ENCODE peak calls at places on chromosomes 16 and 17, in seven cellular contexts. A is A549, E is body of pancreas, W is esophagus muscularis mucosa, S is sigmoid colon, H is uterus, R is esophagus squamous epithelium. Z is an unnamed sample.

GRCh38 chr17:51000835-51001638 is 119.6 kb downstream of the SPAG9 start:
- DNase-seq in A (peak), E (no peak), W (no peak), S (no peak), H (no peak), R (no peak), Z (no peak)

GRCh38 chr17:41324180-41325075 is 8.9 kb upstream of the KRTAP17-1 start:
- DNase-seq in A (peak), E (no peak), W (no peak), S (no peak), H (no peak), R (no peak), Z (no peak)

GRCh38 chr17:65449495-65449894 is 112.0 kb downstream of the AXIN2 start:
- DNase-seq in A (no peak), E (no peak), W (no peak), S (no peak), H (no peak), R (no peak), Z (no peak)

GRCh38 chr17:4395111-4395478 is 28.6 kb upstream of the UBE2G1 start:
- DNase-seq in A (no peak), E (no peak), W (no peak), S (no peak), H (no peak), R (no peak), Z (no peak)

GRCh38 chr17:12519956-12520594 is 145.6 kb upstream of the MYOCD start:
- DNase-seq in A (no peak), E (no peak), W (no peak), S (no peak), H (no peak), R (no peak), Z (no peak)

GRCh38 chr16:79122343-79122742 is 478.2 kb downstream of the MAF start:
- DNase-seq in A (no peak), E (no peak), W (no peak), S (no peak), H (no peak), R (no peak), Z (no peak)

GRCh38 chr17:68909066-68909465 is 46.1 kb downstream of the ABCA8 start:
- DNase-seq in A (peak), E (peak), W (no peak), S (peak), H (peak), R (no peak), Z (peak)

GRCh38 chr17:20121359-20122235 is 112.4 kb downstream of the SPECC1 start:
- DNase-seq in A (peak), E (peak), W (no peak), S (no peak), H (peak), R (no peak), Z (peak)

GRCh38 chr16:49011807-49012345 is 269.8 kb downstream of the CBLN1 start:
- DNase-seq in A (no peak), E (no peak), W (no peak), S (no peak), H (no peak), R (no peak), Z (no peak)

GRCh38 chr17:57283203-57283971 is 27.1 kb downstream of the MSI2 start:
- DNase-seq in A (no peak), E (no peak), W (no peak), S (no peak), H (no peak), R (no peak), Z (no peak)

GRCh38 chr17:54537656-54538055 is 363.0 kb upstream of the TOM1L1 start:
- DNase-seq in A (no peak), E (no peak), W (no peak), S (no peak), H (no peak), R (no peak), Z (no peak)

GRCh38 chr17:61254894-61255293 is 144.7 kb upstream of the TBX2 start:
- DNase-seq in A (no peak), E (no peak), W (no peak), S (no peak), H (no peak), R (no peak), Z (no peak)

GRCh38 chr17:50642722-50643656 is 8.3 kb downstream of the ABCC3 start:
- DNase-seq in A (no peak), E (peak), W (no peak), S (no peak), H (no peak), R (no peak), Z (peak)

GRCh38 chr16:57284206-57284951 is at the start of gene PLLP:
- DNase-seq in A (peak), E (peak), W (no peak), S (peak), H (no peak), R (no peak), Z (no peak)

GRCh38 chr17:76707985-76708807 is 2.6 kb downstream of the MXRA7 start:
- DNase-seq in A (no peak), E (no peak), W (no peak), S (peak), H (no peak), R (no peak), Z (peak)

GRCh38 chr16:20637247-20637646 is 60.2 kb downstream of the ACSM1 start:
- DNase-seq in A (no peak), E (no peak), W (no peak), S (no peak), H (no peak), R (no peak), Z (no peak)

GRCh38 chr17:70776446-70776845 is 607.1 kb downstream of the KCNJ2 start:
- DNase-seq in A (no peak), E (no peak), W (no peak), S (no peak), H (no peak), R (no peak), Z (no peak)

GRCh38 chr17:8137645-8138342 is 13.9 kb upstream of the HES7 start:
- DNase-seq in A (no peak), E (no peak), W (no peak), S (peak), H (peak), R (no peak), Z (no peak)

GRCh38 chr17:27290916-27291598 is 2.9 kb upstream of the WSB1 start:
- DNase-seq in A (no peak), E (no peak), W (no peak), S (no peak), H (no peak), R (no peak), Z (no peak)

GRCh38 chr16:56617212-56618085 is 8.1 kb upstream of the MT1E start:
- DNase-seq in A (no peak), E (peak), W (no peak), S (peak), H (peak), R (no peak), Z (peak)

GRCh38 chr16:17299790-17300189 is 171.0 kb downstream of the XYLT1 start:
- DNase-seq in A (no peak), E (no peak), W (no peak), S (no peak), H (no peak), R (no peak), Z (no peak)

GRCh38 chr17:52027620-52028019 is 130.9 kb downstream of the CA10 start:
- DNase-seq in A (no peak), E (no peak), W (no peak), S (no peak), H (no peak), R (no peak), Z (no peak)

DNA sequence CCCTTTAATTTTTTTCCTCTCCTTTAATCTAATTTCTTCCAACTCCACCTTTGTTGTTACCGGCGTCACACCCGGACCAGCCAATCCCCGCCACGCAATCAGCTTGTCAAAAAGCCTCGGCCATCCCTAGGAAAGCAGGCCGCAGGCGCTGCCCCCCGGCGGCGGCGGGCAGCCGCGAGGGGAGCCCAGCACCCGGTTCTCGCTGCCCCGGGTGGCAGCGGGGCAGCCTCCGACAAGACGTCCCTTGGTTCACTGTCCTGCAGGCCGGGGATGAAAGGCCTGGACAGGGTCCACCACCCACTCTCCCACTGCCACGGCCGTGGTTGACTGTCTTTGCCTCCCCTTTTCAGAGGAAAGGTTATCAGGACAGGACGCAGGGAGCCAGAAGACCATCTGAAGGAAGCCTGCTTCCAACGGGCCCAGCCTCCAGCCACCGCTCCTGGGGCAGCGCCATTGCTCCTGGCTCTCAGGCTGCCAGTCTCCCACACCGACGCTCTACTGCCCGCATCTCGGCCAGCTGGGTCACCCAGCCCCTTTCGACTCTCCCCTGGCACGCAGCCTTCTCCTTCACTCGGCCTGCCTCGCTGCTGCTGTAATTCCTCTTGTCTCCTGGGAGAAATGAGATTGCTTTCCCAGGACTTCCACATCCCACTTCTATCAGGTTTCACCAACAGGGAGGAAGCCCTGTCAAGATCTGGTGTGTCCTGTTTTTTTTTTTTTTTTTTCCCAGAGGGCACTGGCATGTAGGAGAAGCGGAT is 2.8 kb upstream of the UBTF start:
- DNase-seq in A (peak), E (peak), W (peak), S (peak), H (peak), R (no peak), Z (peak)
- TF ChIP-seq POLR2A in A (peak), E (peak), W (no peak), S (peak), H (peak), R (peak), Z (peak)

GRCh38 chr17:28897769-28898259 is 281 bp upstream of the FLOT2 start:
- DNase-seq in A (no peak), E (no peak), W (no peak), S (peak), H (no peak), R (no peak), Z (no peak)

GRCh38 chr17:28895794-28896447 is 1.6 kb downstream of the FLOT2 start:
- DNase-seq in A (no peak), E (no peak), W (no peak), S (no peak), H (no peak), R (no peak), Z (no peak)

GRCh38 chr17:28896491-28896883 is 1.0 kb downstream of the FLOT2 start:
- DNase-seq in A (no peak), E (no peak), W (no peak), S (no peak), H (no peak), R (no peak), Z (no peak)

GRCh38 chr17:28898261-28898955 is 875 bp upstream of the FLOT2 start:
- DNase-seq in A (no peak), E (no peak), W (no peak), S (no peak), H (no peak), R (no peak), Z (no peak)

DNA sequence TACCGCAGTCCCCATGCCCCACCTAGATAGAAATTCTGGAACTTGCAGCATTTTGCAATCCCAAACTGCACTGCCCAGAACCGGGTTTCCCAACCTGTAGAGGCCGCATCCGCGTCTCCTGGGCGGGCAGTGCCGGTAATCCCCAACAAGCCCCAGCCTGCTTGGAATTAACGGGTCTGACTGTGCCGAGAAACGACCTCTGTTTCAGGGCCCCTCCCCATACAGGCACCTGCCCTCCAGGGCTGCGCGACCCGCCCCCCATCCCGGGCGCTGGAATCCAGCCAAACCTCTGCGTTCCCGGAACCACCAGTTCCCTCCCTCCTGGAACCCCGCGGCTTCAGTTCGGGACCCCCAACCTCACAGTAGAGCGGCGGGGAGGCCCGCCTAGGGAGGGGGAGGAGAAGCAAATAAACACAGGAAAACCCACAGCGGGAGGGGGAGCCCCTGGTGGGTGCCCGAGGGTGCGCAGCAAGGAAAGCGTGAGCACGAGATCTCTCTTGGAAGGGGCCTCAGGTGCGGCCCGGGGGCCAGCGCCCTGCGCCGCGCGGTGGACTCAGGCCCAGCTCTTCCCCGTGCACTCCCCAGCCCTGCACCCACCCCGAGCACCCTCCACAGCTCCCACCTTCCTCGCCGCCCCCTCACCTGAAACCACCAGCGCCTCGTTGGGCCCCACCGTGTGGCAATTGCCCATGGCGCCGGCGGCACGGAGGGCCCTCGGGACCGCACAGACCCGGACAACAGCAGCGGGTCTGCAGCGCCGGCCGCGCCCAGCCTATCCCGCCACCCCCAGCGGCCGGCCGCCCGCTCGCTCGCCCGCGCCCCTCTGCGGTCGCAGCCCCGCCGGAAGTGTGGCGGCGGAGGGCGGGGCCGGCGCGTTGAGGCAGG is at the start of gene FLOT2:
- DNase-seq in A (peak), E (peak), W (peak), S (peak), H (peak), R (no peak), Z (peak)
- TF ChIP-seq POLR2A in A (peak), E (peak), W (peak), S (no peak), H (no peak), R (no peak), Z (peak)

GRCh38 chr16:88811850-88812736 is at the start of gene APRT:
- DNase-seq in A (peak), E (peak), W (peak), S (peak), H (peak), R (peak), Z (peak)
- TF ChIP-seq POLR2A in A (peak), E (peak), W (peak), S (no peak), H (peak), R (no peak), Z (no peak)

GRCh38 chr17:282000-282911 is 70.4 kb downstream of the RPH3AL start:
- DNase-seq in A (no peak), E (peak), W (no peak), S (peak), H (peak), R (no peak), Z (peak)
- TF ChIP-seq POLR2A in A (no peak), E (no peak), W (no peak), S (no peak), H (no peak), R (no peak), Z (no peak)

Z was measured in adrenal gland.